ENCODE peak calls at places on chromosome 1, in nine cellular contexts. H is HCT116, I is H1, Q is A549, Y is endothelial cell of umbilical vein, R is K562, N is HepG2, K is SK-N-SH, M is GM12878. F is an unnamed sample.

GRCh38 chr1:41704189-41704588 is 214.5 kb downstream of the HIVEP3 start:
- DNase-seq in H (no peak), I (no peak), Q (no peak), Y (no peak), R (no peak), N (no peak), K (no peak), M (no peak), F (no peak)

GRCh38 chr1:56376188-56376984 is 203.0 kb downstream of the PLPP3 start:
- DNase-seq in H (peak; percentile 19), I (peak; percentile 58), Q (no peak), Y (peak; percentile 7), R (no peak), N (no peak), K (peak; percentile 6), M (no peak), F (no peak)

GRCh38 chr1:51044834-51045233 is 57.2 kb upstream of the C1orf185 start:
- DNase-seq in H (no peak), I (no peak), Q (no peak), Y (peak; percentile 19), R (peak; percentile 21), N (no peak), K (peak; percentile 20), M (no peak), F (peak; percentile 20)

GRCh38 chr1:30588311-30589073 is 134.9 kb downstream of the MATN1 start:
- DNase-seq in H (no peak), I (peak; percentile 24), Q (no peak), Y (no peak), R (no peak), N (no peak), K (no peak), M (no peak), F (no peak)

GRCh38 chr1:94362466-94363058 is 55.6 kb upstream of the ABCD3 start:
- DNase-seq in H (no peak), I (no peak), Q (no peak), Y (no peak), R (no peak), N (no peak), K (no peak), M (no peak), F (no peak)

GRCh38 chr1:210264521-210265380 is 32.2 kb downstream of the SERTAD4 start:
- DNase-seq in H (no peak), I (no peak), Q (peak; percentile 24), Y (no peak), R (no peak), N (no peak), K (peak; percentile 40), M (no peak), F (no peak)

GRCh38 chr1:9539829-9540550 is 725 bp downstream of the SLC25A33 start:
- DNase-seq in H (no peak), I (peak; percentile 75), Q (peak; percentile 53), Y (peak; percentile 62), R (peak; percentile 78), N (no peak), K (peak; percentile 87), M (no peak), F (peak; percentile 82)

GRCh38 chr1:115255154-115255553 is 82.9 kb downstream of the NGF start:
- DNase-seq in H (no peak), I (no peak), Q (no peak), Y (no peak), R (no peak), N (no peak), K (no peak), M (no peak), F (no peak)

GRCh38 chr1:40818264-40818961 is 34.8 kb downstream of the KCNQ4 start:
- DNase-seq in H (no peak), I (peak; percentile 97), Q (no peak), Y (no peak), R (peak; percentile 46), N (no peak), K (no peak), M (no peak), F (no peak)

GRCh38 chr1:65254320-65255087 is 54.8 kb upstream of the DNAJC6 start:
- DNase-seq in H (peak; percentile 42), I (peak; percentile 92), Q (peak; percentile 58), Y (peak; percentile 57), R (peak; percentile 93), N (peak; percentile 38), K (peak; percentile 97), M (no peak), F (peak; percentile 74)

GRCh38 chr1:21510113-21510493 is 880 bp downstream of the ALPL start:
- DNase-seq in H (no peak), I (peak; percentile 77), Q (no peak), Y (no peak), R (no peak), N (no peak), K (no peak), M (no peak), F (peak; percentile 16)

GRCh38 chr1:200670215-200671118 is 760 bp upstream of the DDX59 start:
- DNase-seq in H (peak; percentile 69), I (no peak), Q (peak; percentile 88), Y (no peak), R (peak; percentile 88), N (peak; percentile 24), K (peak; percentile 57), M (no peak), F (peak; percentile 84)

GRCh38 chr1:47658161-47658920 is 220.5 kb downstream of the FOXD2 start:
- DNase-seq in H (no peak), I (no peak), Q (no peak), Y (no peak), R (no peak), N (no peak), K (no peak), M (no peak), F (no peak)

GRCh38 chr1:234927968-234928635 is 200.5 kb downstream of the TOMM20 start:
- DNase-seq in H (no peak), I (no peak), Q (no peak), Y (no peak), R (no peak), N (no peak), K (no peak), M (no peak), F (no peak)
- TF ChIP-seq MAX in H (no peak), I (no peak), Q (no peak), Y (no peak), R (no peak), N (no peak), K (no peak), M (no peak), F (no peak)

DNA sequence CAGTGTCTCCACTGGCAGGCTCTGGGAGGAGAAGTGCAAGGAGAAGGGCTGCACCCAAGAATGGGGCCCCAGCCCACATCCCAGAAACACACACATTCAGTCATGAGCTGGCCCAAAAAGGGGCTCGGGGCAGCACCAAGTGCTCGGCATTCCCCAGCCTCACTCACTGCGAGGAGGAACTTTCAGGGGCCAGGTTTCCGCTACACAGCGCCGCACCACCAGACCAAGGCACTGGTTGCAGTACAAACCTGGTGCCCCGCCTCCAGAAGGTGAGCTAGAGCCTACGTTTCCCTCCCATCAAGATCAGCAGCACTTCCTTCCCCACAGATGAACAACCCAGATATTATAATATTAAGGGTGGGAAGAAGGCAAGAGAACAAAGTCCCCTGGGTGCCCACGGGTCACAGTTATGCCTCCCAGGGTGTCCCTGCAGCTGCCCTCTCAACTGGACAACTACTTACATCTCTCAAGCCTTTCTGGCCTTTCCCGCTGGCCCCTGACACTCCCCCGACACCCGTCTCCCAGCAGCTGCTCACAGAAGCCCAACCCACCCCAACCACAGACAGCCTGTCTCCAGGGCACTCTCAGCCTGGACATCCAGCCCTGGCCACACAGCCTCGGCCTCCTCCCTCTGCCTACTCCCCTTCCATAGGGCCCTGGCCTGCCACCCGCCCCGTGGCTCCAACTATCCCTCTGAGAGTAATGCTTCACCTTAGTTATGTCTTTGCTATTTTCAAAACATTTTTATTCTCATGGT is 3.8 kb downstream of the PBXIP1 start:
- DNase-seq in H (no peak), I (no peak), Q (no peak), Y (no peak), R (no peak), N (no peak), K (peak; percentile 49), M (no peak), F (no peak)
- H3K4me3 ChIP-seq in H (no peak overlapping the region), I (no peak overlapping the region), Q (no peak overlapping the region), Y (no peak overlapping the region), R (no peak overlapping the region), N (no peak overlapping the region), K (no peak overlapping the region), M (peak overlapping the region; percentile 66), F (no peak overlapping the region)

GRCh38 chr1:76867342-76868130 is at the start of gene ST6GALNAC5:
- DNase-seq in H (no peak), I (peak; percentile 71), Q (peak; percentile 5), Y (peak; percentile 7), R (no peak), N (no peak), K (peak; percentile 81), M (no peak), F (no peak)
- TF ChIP-seq MAX in H (no peak), I (no peak), Q (no peak), Y (no peak), R (no peak), N (no peak), K (peak; percentile 55), M (no peak), F (no peak)

GRCh38 chr1:67700692-67701410 is 15.8 kb downstream of the GADD45A start:
- DNase-seq in H (peak; percentile 93), I (no peak), Q (peak; percentile 79), Y (peak; percentile 88), R (peak; percentile 93), N (peak; percentile 98), K (peak; percentile 54), M (no peak), F (no peak)
- H3K4me3 ChIP-seq in H (peak overlapping the region; percentile 15), I (no peak overlapping the region), Q (no peak overlapping the region), Y (no peak overlapping the region), R (no peak overlapping the region), N (peak overlapping the region; percentile 41), K (no peak overlapping the region), M (no peak overlapping the region), F (no peak overlapping the region)

DNA sequence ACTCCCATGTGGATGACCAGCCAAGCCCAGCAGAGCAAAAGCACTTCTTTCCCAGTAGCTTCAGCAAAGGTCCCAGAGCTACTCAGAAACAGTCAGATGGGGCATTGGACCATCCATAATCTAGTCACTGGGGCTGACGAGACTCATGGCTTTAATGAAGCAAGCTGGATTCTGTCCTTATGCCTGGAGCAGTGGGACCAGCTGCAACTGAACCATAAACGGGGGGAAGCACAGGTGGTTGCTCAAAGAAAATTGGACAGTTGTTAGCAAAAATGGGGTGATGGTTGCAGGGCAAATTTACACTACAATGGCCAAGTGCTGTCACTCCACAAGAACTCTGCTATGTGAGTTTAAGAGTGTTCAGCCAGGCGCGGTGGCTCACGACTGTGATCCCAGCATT is 17.4 kb upstream of the FASLG start:
- DNase-seq in H (no peak), I (no peak), Q (no peak), Y (no peak), R (no peak), N (no peak), K (no peak), M (no peak), F (no peak)
- TF ChIP-seq MAX in H (no peak), I (no peak), Q (no peak), Y (no peak), R (no peak), N (no peak), K (no peak), M (no peak), F (no peak)